ENCODE peak calls at places on chromosome 1, in nine cellular contexts. One of them, this sample, is unnamed.

GRCh38 chr1:152398812-152399698 is 15.0 kb downstream of the CRNN start:
- DNase-seq in fibroblast of the aortic adventitia: peak; percentile 22
- DNase-seq in fibroblast of lung: peak; percentile 6
- DNase-seq in progenitor cell of endocrine pancreas: no peak
- DNase-seq in uterus: no peak
- DNase-seq in ovary: no peak
- DNase-seq in CD4-positive, alpha-beta T cell: no peak
- DNase-seq in PC-9: no peak
- DNase-seq in AG10803: peak; percentile 12
- DNase-seq in this sample: no peak

GRCh38 chr1:26358411-26359384 is 4.8 kb upstream of the CRYBG2 start:
- DNase-seq in fibroblast of the aortic adventitia: no peak
- DNase-seq in CD4-positive, alpha-beta T cell: peak; percentile 57
- DNase-seq in uterus: no peak
- DNase-seq in ovary: no peak
- DNase-seq in PC-9: peak; percentile 88
- DNase-seq in fibroblast of lung: no peak
- DNase-seq in progenitor cell of endocrine pancreas: no peak
- DNase-seq in AG10803: no peak
- DNase-seq in this sample: no peak

GRCh38 chr1:100769906-100770646 is 50.5 kb downstream of the VCAM1 start:
- DNase-seq in AG10803: no peak
- DNase-seq in fibroblast of lung: no peak
- DNase-seq in ovary: no peak
- DNase-seq in progenitor cell of endocrine pancreas: no peak
- DNase-seq in fibroblast of the aortic adventitia: peak; percentile 41
- DNase-seq in CD4-positive, alpha-beta T cell: no peak
- DNase-seq in uterus: no peak
- DNase-seq in PC-9: no peak
- DNase-seq in this sample: no peak

GRCh38 chr1:150387200-150387599 is 23.3 kb downstream of the RPRD2 start:
- DNase-seq in uterus: no peak
- DNase-seq in fibroblast of lung: no peak
- DNase-seq in AG10803: no peak
- DNase-seq in fibroblast of the aortic adventitia: no peak
- DNase-seq in CD4-positive, alpha-beta T cell: no peak
- DNase-seq in ovary: no peak
- DNase-seq in progenitor cell of endocrine pancreas: no peak
- DNase-seq in PC-9: no peak
- DNase-seq in this sample: no peak

GRCh38 chr1:3697810-3698209 is 45.5 kb downstream of the TP73 start:
- DNase-seq in fibroblast of the aortic adventitia: no peak
- DNase-seq in uterus: no peak
- DNase-seq in progenitor cell of endocrine pancreas: no peak
- DNase-seq in AG10803: no peak
- DNase-seq in fibroblast of lung: no peak
- DNase-seq in ovary: no peak
- DNase-seq in CD4-positive, alpha-beta T cell: no peak
- DNase-seq in PC-9: no peak
- DNase-seq in this sample: no peak

GRCh38 chr1:32969556-32969955 is 4.9 kb upstream of the RNF19B start:
- DNase-seq in uterus: no peak
- DNase-seq in PC-9: peak; percentile 48
- DNase-seq in fibroblast of lung: peak; percentile 85
- DNase-seq in progenitor cell of endocrine pancreas: no peak
- DNase-seq in ovary: no peak
- DNase-seq in fibroblast of the aortic adventitia: peak; percentile 69
- DNase-seq in AG10803: peak; percentile 89
- DNase-seq in CD4-positive, alpha-beta T cell: no peak
- DNase-seq in this sample: no peak

GRCh38 chr1:167467126-167467725 is 51.1 kb downstream of the CD247 start:
- DNase-seq in progenitor cell of endocrine pancreas: no peak
- DNase-seq in ovary: no peak
- DNase-seq in uterus: no peak
- DNase-seq in fibroblast of the aortic adventitia: no peak
- DNase-seq in AG10803: no peak
- DNase-seq in PC-9: no peak
- DNase-seq in CD4-positive, alpha-beta T cell: no peak
- DNase-seq in fibroblast of lung: no peak
- DNase-seq in this sample: no peak

GRCh38 chr1:29282924-29283803 is 46.8 kb downstream of the PTPRU start:
- DNase-seq in fibroblast of lung: peak; percentile 25
- DNase-seq in fibroblast of the aortic adventitia: peak; percentile 55
- DNase-seq in uterus: no peak
- DNase-seq in CD4-positive, alpha-beta T cell: no peak
- DNase-seq in AG10803: peak; percentile 40
- DNase-seq in PC-9: peak; percentile 50
- DNase-seq in progenitor cell of endocrine pancreas: no peak
- DNase-seq in ovary: peak; percentile 64
- DNase-seq in this sample: no peak

GRCh38 chr1:207822124-207822601 is 70.3 kb downstream of the CD46 start:
- DNase-seq in PC-9: no peak
- DNase-seq in CD4-positive, alpha-beta T cell: no peak
- DNase-seq in AG10803: no peak
- DNase-seq in fibroblast of the aortic adventitia: no peak
- DNase-seq in ovary: no peak
- DNase-seq in progenitor cell of endocrine pancreas: no peak
- DNase-seq in uterus: no peak
- DNase-seq in fibroblast of lung: no peak
- DNase-seq in this sample: peak; percentile 65

DNA sequence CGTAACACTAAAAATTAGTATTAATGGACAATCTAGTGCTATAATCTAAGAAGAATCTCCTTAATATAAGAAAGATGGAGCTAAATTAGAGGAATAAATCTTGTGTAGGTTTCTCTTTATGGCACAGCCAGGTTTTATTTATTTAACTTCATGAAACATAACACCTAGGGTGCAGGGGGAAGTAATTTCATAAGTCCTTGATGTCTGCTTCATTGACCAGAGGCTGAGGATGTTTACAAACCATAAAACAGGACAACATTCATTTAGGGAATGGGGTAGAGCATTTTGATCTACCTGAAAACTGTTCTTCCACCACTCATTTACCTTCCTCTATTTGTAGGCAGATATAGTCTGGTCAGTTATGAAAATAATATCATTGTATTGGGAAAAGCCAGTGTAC is 95.5 kb downstream of the NGF start:
- DNase-seq in fibroblast of lung: no peak
- DNase-seq in progenitor cell of endocrine pancreas: no peak
- DNase-seq in AG10803: no peak
- DNase-seq in CD4-positive, alpha-beta T cell: no peak
- DNase-seq in ovary: no peak
- DNase-seq in uterus: no peak
- DNase-seq in fibroblast of the aortic adventitia: no peak
- DNase-seq in PC-9: no peak
- DNase-seq in this sample: no peak
- TF ChIP-seq CTCF in fibroblast of lung: no peak
- TF ChIP-seq CTCF in progenitor cell of endocrine pancreas: no peak
- TF ChIP-seq CTCF in AG10803: no peak
- TF ChIP-seq CTCF in CD4-positive, alpha-beta T cell: no peak
- TF ChIP-seq CTCF in ovary: no peak
- TF ChIP-seq CTCF in uterus: no peak
- TF ChIP-seq CTCF in fibroblast of the aortic adventitia: no peak
- TF ChIP-seq CTCF in PC-9: no peak
- TF ChIP-seq CTCF in this sample: no peak

DNA sequence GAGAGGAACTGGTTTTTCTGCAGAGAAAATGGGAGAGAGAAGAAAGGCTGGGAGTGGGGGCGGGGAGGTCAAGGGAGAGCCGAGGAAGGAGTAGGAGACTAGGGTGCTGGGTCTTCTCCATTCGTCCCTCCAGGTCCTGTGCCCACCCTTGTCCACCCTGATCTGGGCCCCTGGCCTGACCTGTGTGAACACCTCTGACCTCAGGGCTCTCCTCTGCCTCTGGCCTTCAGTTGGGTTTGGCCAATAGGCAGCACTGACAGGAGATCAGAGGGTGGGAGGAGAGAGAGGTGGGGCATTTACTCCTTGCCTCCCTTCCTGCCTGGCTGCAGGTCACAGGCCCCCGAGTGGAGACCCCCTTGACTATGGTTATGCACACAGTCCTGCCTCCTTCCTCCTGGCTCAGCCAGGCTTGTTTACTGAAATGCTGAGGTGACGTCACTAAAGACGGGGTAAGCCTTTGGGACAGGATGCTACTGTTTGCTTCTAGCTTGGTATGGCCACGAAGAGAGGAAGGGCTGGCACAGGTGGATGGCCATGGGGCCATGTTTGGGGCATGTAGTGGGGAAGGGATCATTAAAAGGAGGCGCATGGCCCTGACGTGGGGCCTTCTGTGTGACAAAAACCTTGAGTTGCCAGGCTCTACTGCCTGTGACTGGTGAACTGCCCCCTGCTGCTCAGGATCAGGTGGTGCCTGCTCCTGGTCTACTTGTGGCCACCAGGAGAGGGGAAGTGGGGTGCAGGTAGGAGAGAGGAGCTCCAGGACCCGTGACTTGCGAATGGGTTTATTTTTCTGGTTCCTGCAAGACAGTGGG is 248.7 kb upstream of the CSF3R start:
- DNase-seq in uterus: no peak
- DNase-seq in PC-9: no peak
- DNase-seq in ovary: no peak
- DNase-seq in fibroblast of lung: no peak
- DNase-seq in CD4-positive, alpha-beta T cell: no peak
- DNase-seq in progenitor cell of endocrine pancreas: no peak
- DNase-seq in fibroblast of the aortic adventitia: no peak
- DNase-seq in AG10803: no peak
- DNase-seq in this sample: no peak
- TF ChIP-seq CTCF in uterus: no peak
- TF ChIP-seq CTCF in PC-9: no peak
- TF ChIP-seq CTCF in ovary: no peak
- TF ChIP-seq CTCF in fibroblast of lung: no peak
- TF ChIP-seq CTCF in CD4-positive, alpha-beta T cell: no peak
- TF ChIP-seq CTCF in progenitor cell of endocrine pancreas: peak; percentile 45
- TF ChIP-seq CTCF in fibroblast of the aortic adventitia: no peak
- TF ChIP-seq CTCF in AG10803: no peak
- TF ChIP-seq CTCF in this sample: no peak

DNA sequence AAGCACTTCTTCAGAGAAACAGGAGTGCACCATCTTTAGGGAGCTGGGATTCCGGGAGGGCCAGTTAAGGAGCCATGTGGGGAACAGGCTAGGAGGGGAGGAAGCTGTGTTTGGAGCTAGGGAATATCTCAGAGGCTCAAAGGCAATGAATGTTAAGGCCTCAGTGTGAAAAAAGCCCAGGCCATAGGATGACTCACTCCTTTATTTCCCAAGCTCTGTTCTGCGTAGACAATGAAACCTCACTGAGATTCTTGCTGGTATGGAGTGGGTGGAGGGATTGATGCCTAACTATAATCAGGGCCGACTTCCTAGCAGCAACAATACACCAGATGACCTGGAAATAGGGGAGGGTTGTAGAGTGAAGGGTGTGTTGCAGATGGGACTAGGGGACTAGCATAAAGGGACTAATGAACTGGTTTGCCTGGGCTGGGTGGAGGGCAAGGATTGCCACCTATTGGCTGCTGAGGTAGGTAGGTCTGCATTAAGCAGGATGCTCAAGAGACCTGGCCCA is 2.1 kb downstream of the GNAT2 start:
- DNase-seq in CD4-positive, alpha-beta T cell: no peak
- DNase-seq in AG10803: peak; percentile 92
- DNase-seq in ovary: no peak
- DNase-seq in fibroblast of lung: peak; percentile 97
- DNase-seq in progenitor cell of endocrine pancreas: no peak
- DNase-seq in PC-9: peak; percentile 26
- DNase-seq in uterus: no peak
- DNase-seq in fibroblast of the aortic adventitia: peak; percentile 94
- DNase-seq in this sample: no peak
- TF ChIP-seq CTCF in CD4-positive, alpha-beta T cell: no peak
- TF ChIP-seq CTCF in AG10803: no peak
- TF ChIP-seq CTCF in ovary: no peak
- TF ChIP-seq CTCF in fibroblast of lung: no peak
- TF ChIP-seq CTCF in progenitor cell of endocrine pancreas: no peak
- TF ChIP-seq CTCF in PC-9: peak; percentile 18
- TF ChIP-seq CTCF in uterus: no peak
- TF ChIP-seq CTCF in fibroblast of the aortic adventitia: no peak
- TF ChIP-seq CTCF in this sample: no peak

GRCh38 chr1:2417833-2418225 is 5.5 kb upstream of the PEX10 start:
- DNase-seq in fibroblast of lung: no peak
- DNase-seq in AG10803: no peak
- DNase-seq in fibroblast of the aortic adventitia: no peak
- DNase-seq in PC-9: no peak
- DNase-seq in uterus: no peak
- DNase-seq in progenitor cell of endocrine pancreas: no peak
- DNase-seq in CD4-positive, alpha-beta T cell: no peak
- DNase-seq in ovary: no peak
- DNase-seq in this sample: no peak
- TF ChIP-seq CTCF in fibroblast of lung: no peak
- TF ChIP-seq CTCF in AG10803: no peak
- TF ChIP-seq CTCF in fibroblast of the aortic adventitia: no peak
- TF ChIP-seq CTCF in PC-9: no peak
- TF ChIP-seq CTCF in uterus: no peak
- TF ChIP-seq CTCF in progenitor cell of endocrine pancreas: no peak
- TF ChIP-seq CTCF in CD4-positive, alpha-beta T cell: no peak
- TF ChIP-seq CTCF in ovary: no peak
- TF ChIP-seq CTCF in this sample: no peak

DNA sequence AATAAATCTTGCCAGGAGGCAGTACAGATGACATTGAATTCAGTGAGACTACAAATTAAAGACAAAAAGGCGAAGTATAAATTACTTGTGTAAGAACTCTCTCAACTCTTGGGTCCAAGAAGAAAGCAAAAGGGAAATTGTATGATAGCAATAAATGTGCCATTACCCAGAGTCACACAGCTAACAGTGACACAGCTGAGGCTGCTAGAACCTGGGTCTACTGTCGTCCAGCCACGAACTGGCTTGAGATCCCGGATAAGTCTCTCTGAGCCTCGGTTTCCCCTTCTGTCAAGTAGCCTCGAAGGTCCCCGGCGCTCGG is 362 bp upstream of the ROR1 start:
- DNase-seq in progenitor cell of endocrine pancreas: no peak
- DNase-seq in PC-9: no peak
- DNase-seq in uterus: no peak
- DNase-seq in fibroblast of the aortic adventitia: no peak
- DNase-seq in AG10803: no peak
- DNase-seq in CD4-positive, alpha-beta T cell: no peak
- DNase-seq in fibroblast of lung: no peak
- DNase-seq in ovary: no peak
- DNase-seq in this sample: no peak
- TF ChIP-seq CTCF in progenitor cell of endocrine pancreas: no peak
- TF ChIP-seq CTCF in PC-9: no peak
- TF ChIP-seq CTCF in uterus: no peak
- TF ChIP-seq CTCF in fibroblast of the aortic adventitia: no peak
- TF ChIP-seq CTCF in AG10803: no peak
- TF ChIP-seq CTCF in CD4-positive, alpha-beta T cell: no peak
- TF ChIP-seq CTCF in fibroblast of lung: no peak
- TF ChIP-seq CTCF in ovary: no peak
- TF ChIP-seq CTCF in this sample: no peak

GRCh38 chr1:20661235-20662109 is at the start of gene DDOST:
- DNase-seq in ovary: peak; percentile 97
- DNase-seq in uterus: peak; percentile 94
- DNase-seq in CD4-positive, alpha-beta T cell: peak; percentile 91
- DNase-seq in fibroblast of the aortic adventitia: peak; percentile 98
- DNase-seq in progenitor cell of endocrine pancreas: peak; percentile 90
- DNase-seq in AG10803: peak; percentile 96
- DNase-seq in fibroblast of lung: peak; percentile 98
- DNase-seq in PC-9: peak; percentile 94
- DNase-seq in this sample: peak; percentile 83
- TF ChIP-seq CTCF in ovary: no peak
- TF ChIP-seq CTCF in uterus: peak; percentile 54
- TF ChIP-seq CTCF in CD4-positive, alpha-beta T cell: peak; percentile 54
- TF ChIP-seq CTCF in fibroblast of the aortic adventitia: peak; percentile 44
- TF ChIP-seq CTCF in progenitor cell of endocrine pancreas: peak; percentile 51
- TF ChIP-seq CTCF in AG10803: peak; percentile 49
- TF ChIP-seq CTCF in fibroblast of lung: peak; percentile 58
- TF ChIP-seq CTCF in PC-9: no peak
- TF ChIP-seq CTCF in this sample: no peak

This sample was measured in activated B cell treated with CpG ODN at 0.5 μM for 24 hours.